ENCODE peak calls at places on chromosomes 5 and 9, in six cellular contexts. One of them, this sample, is unnamed.

GRCh38 chr9:137116027-137116507 is 1.5 kb upstream of the DPP7 start:
- DNase-seq in K562: no peak
- DNase-seq in endothelial cell of umbilical vein: no peak
- DNase-seq in HepG2: no peak
- DNase-seq in GM12878: no peak
- DNase-seq in A549: no peak
- DNase-seq in this sample: no peak

GRCh38 chr5:9263656-9264055 is 282.2 kb downstream of the SEMA5A start:
- DNase-seq in K562: no peak
- DNase-seq in HepG2: no peak
- DNase-seq in endothelial cell of umbilical vein: no peak
- DNase-seq in A549: no peak
- DNase-seq in GM12878: no peak
- DNase-seq in this sample: no peak

GRCh38 chr5:42570946-42571625 is 147.8 kb downstream of the GHR start:
- DNase-seq in endothelial cell of umbilical vein: no peak
- DNase-seq in GM12878: no peak
- DNase-seq in HepG2: no peak
- DNase-seq in K562: no peak
- DNase-seq in A549: no peak
- DNase-seq in this sample: no peak

GRCh38 chr5:91598216-91598615 is 215.1 kb upstream of the ARRDC3 start:
- DNase-seq in A549: no peak
- DNase-seq in K562: no peak
- DNase-seq in GM12878: no peak
- DNase-seq in endothelial cell of umbilical vein: no peak
- DNase-seq in HepG2: no peak
- DNase-seq in this sample: no peak

GRCh38 chr5:174327317-174327864 is 281.9 kb downstream of the NSG2 start:
- DNase-seq in HepG2: peak
- DNase-seq in GM12878: no peak
- DNase-seq in K562: peak
- DNase-seq in endothelial cell of umbilical vein: no peak
- DNase-seq in A549: peak
- DNase-seq in this sample: peak

GRCh38 chr5:107403561-107403960 is 267.2 kb downstream of the EFNA5 start:
- DNase-seq in HepG2: no peak
- DNase-seq in K562: no peak
- DNase-seq in GM12878: no peak
- DNase-seq in A549: no peak
- DNase-seq in endothelial cell of umbilical vein: no peak
- DNase-seq in this sample: no peak

GRCh38 chr9:76586555-76587314 is 127.8 kb downstream of the GCNT1 start:
- DNase-seq in K562: no peak
- DNase-seq in GM12878: no peak
- DNase-seq in HepG2: no peak
- DNase-seq in A549: no peak
- DNase-seq in endothelial cell of umbilical vein: no peak
- DNase-seq in this sample: no peak

GRCh38 chr5:73274870-73275756 is 102.1 kb downstream of the TMEM174 start:
- DNase-seq in GM12878: no peak
- DNase-seq in K562: no peak
- DNase-seq in endothelial cell of umbilical vein: no peak
- DNase-seq in HepG2: no peak
- DNase-seq in A549: no peak
- DNase-seq in this sample: no peak

GRCh38 chr5:36950586-36951457 is 74.3 kb downstream of the NIPBL start:
- DNase-seq in GM12878: no peak
- DNase-seq in A549: no peak
- DNase-seq in HepG2: no peak
- DNase-seq in K562: no peak
- DNase-seq in endothelial cell of umbilical vein: no peak
- DNase-seq in this sample: no peak

GRCh38 chr5:73103885-73104284 is 16.5 kb upstream of the TMEM171 start:
- DNase-seq in GM12878: no peak
- DNase-seq in K562: no peak
- DNase-seq in endothelial cell of umbilical vein: no peak
- DNase-seq in HepG2: no peak
- DNase-seq in A549: no peak
- DNase-seq in this sample: no peak

GRCh38 chr9:137475666-137476065 is 16.5 kb upstream of the NSMF start:
- DNase-seq in HepG2: no peak
- DNase-seq in endothelial cell of umbilical vein: no peak
- DNase-seq in GM12878: no peak
- DNase-seq in A549: no peak
- DNase-seq in K562: no peak
- DNase-seq in this sample: no peak

GRCh38 chr5:13188393-13188792 is 756.1 kb downstream of the DNAH5 start:
- DNase-seq in GM12878: no peak
- DNase-seq in A549: no peak
- DNase-seq in HepG2: no peak
- DNase-seq in K562: no peak
- DNase-seq in endothelial cell of umbilical vein: no peak
- DNase-seq in this sample: no peak

GRCh38 chr5:119373449-119373858 is 17.6 kb downstream of the TNFAIP8 start:
- DNase-seq in K562: no peak
- DNase-seq in A549: no peak
- DNase-seq in endothelial cell of umbilical vein: no peak
- DNase-seq in HepG2: no peak
- DNase-seq in GM12878: peak
- DNase-seq in this sample: no peak

GRCh38 chr5:78979899-78980298 is 5.2 kb downstream of the ARSB start:
- DNase-seq in K562: no peak
- DNase-seq in A549: no peak
- DNase-seq in GM12878: no peak
- DNase-seq in HepG2: no peak
- DNase-seq in endothelial cell of umbilical vein: no peak
- DNase-seq in this sample: peak

GRCh38 chr5:78984020-78984610 is 995 bp downstream of the ARSB start:
- DNase-seq in GM12878: no peak
- DNase-seq in endothelial cell of umbilical vein: peak
- DNase-seq in K562: no peak
- DNase-seq in HepG2: peak
- DNase-seq in A549: no peak
- DNase-seq in this sample: peak

GRCh38 chr5:78983601-78984000 is 1.5 kb downstream of the ARSB start:
- DNase-seq in K562: no peak
- DNase-seq in A549: no peak
- DNase-seq in HepG2: no peak
- DNase-seq in GM12878: no peak
- DNase-seq in endothelial cell of umbilical vein: no peak
- DNase-seq in this sample: no peak

GRCh38 chr5:78975035-78975434 is 10.1 kb downstream of the ARSB start:
- DNase-seq in HepG2: no peak
- DNase-seq in A549: no peak
- DNase-seq in endothelial cell of umbilical vein: no peak
- DNase-seq in GM12878: no peak
- DNase-seq in K562: no peak
- DNase-seq in this sample: no peak

DNA sequence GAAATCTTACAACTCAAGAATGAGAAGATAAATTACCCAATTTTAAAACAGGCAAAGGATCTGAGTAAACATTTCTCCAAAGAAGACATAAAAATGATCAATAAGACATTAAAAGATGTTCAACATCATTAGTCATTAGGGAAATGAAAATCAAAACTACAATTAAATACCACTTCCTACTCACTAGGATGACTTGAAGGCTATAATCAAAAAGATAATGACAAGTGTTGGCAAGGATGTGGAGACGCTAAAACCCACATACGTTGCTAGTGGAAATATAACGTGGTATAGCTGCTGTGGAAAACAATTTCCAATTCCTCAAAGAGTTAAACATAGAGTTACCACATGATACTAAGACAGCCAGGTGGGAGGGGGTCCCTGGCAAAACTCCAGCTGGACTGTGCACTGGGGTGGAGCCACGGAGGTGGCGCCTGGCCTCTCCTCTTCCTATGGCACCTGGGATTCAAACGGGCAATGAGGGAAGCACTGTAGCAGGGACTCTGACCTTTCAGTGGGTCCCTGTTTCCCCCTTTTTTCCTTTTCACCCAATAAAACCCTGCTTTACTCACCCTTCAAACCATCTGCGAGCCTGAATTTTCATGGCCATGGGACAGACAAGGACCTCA is 5.9 kb downstream of the ARSB start:
- DNase-seq in GM12878: no peak
- DNase-seq in endothelial cell of umbilical vein: no peak
- DNase-seq in HepG2: peak
- DNase-seq in K562: no peak
- DNase-seq in A549: no peak
- DNase-seq in this sample: no peak
- TF ChIP-seq MYC in GM12878: no peak
- TF ChIP-seq MYC in endothelial cell of umbilical vein: no peak
- TF ChIP-seq MYC in HepG2: peak
- TF ChIP-seq MYC in K562: no peak
- TF ChIP-seq MYC in A549: no peak
- TF ChIP-seq MYC in this sample: no peak

GRCh38 chr9:106875548-106875947 is 12.6 kb downstream of the ZNF462 start:
- DNase-seq in A549: no peak
- DNase-seq in endothelial cell of umbilical vein: no peak
- DNase-seq in GM12878: no peak
- DNase-seq in K562: no peak
- DNase-seq in HepG2: no peak
- DNase-seq in this sample: no peak
- H3K4me3 ChIP-seq in A549: no peak
- H3K4me3 ChIP-seq in endothelial cell of umbilical vein: no peak
- H3K4me3 ChIP-seq in GM12878: no peak
- H3K4me3 ChIP-seq in K562: no peak
- H3K4me3 ChIP-seq in HepG2: no peak
- H3K4me3 ChIP-seq in this sample: no peak

GRCh38 chr5:170184007-170184687 is 48.6 kb upstream of the C5orf58 start:
- DNase-seq in GM12878: no peak
- DNase-seq in endothelial cell of umbilical vein: peak
- DNase-seq in A549: peak
- DNase-seq in K562: peak
- DNase-seq in HepG2: peak
- DNase-seq in this sample: peak
- TF ChIP-seq MYC in GM12878: no peak
- TF ChIP-seq MYC in endothelial cell of umbilical vein: no peak
- TF ChIP-seq MYC in A549: no peak
- TF ChIP-seq MYC in K562: no peak
- TF ChIP-seq MYC in HepG2: no peak
- TF ChIP-seq MYC in this sample: no peak

DNA sequence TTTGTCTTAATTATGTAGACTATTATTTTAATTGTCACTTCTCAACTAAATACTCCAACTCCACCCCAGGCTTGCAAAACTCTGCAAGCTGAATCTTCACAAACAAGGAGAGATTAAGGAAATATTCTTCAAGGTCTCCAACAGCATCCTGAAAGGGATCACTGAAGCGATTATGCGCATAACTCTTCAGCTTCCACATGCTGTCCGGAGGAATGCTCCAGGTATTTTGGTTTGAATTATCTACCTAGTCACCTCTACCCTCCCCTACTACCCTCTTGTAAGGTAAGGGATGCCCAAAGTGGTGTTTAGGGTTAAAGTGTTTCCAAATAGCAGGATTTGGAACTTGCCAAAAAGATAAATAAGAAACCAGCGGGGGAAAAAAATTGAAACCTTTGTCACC is 11.7 kb downstream of the PTCH1 start:
- DNase-seq in A549: no peak
- DNase-seq in endothelial cell of umbilical vein: no peak
- DNase-seq in K562: no peak
- DNase-seq in HepG2: no peak
- DNase-seq in GM12878: no peak
- DNase-seq in this sample: no peak
- H3K4me3 ChIP-seq in A549: peak
- H3K4me3 ChIP-seq in endothelial cell of umbilical vein: no peak
- H3K4me3 ChIP-seq in K562: peak
- H3K4me3 ChIP-seq in HepG2: peak
- H3K4me3 ChIP-seq in GM12878: peak
- H3K4me3 ChIP-seq in this sample: peak

GRCh38 chr5:61653802-61654580 is 321.9 kb downstream of the ZSWIM6 start:
- DNase-seq in A549: no peak
- DNase-seq in endothelial cell of umbilical vein: no peak
- DNase-seq in HepG2: no peak
- DNase-seq in K562: no peak
- DNase-seq in GM12878: no peak
- DNase-seq in this sample: no peak
- TF ChIP-seq MYC in A549: no peak
- TF ChIP-seq MYC in endothelial cell of umbilical vein: no peak
- TF ChIP-seq MYC in HepG2: no peak
- TF ChIP-seq MYC in K562: no peak
- TF ChIP-seq MYC in GM12878: no peak
- TF ChIP-seq MYC in this sample: no peak

DNA sequence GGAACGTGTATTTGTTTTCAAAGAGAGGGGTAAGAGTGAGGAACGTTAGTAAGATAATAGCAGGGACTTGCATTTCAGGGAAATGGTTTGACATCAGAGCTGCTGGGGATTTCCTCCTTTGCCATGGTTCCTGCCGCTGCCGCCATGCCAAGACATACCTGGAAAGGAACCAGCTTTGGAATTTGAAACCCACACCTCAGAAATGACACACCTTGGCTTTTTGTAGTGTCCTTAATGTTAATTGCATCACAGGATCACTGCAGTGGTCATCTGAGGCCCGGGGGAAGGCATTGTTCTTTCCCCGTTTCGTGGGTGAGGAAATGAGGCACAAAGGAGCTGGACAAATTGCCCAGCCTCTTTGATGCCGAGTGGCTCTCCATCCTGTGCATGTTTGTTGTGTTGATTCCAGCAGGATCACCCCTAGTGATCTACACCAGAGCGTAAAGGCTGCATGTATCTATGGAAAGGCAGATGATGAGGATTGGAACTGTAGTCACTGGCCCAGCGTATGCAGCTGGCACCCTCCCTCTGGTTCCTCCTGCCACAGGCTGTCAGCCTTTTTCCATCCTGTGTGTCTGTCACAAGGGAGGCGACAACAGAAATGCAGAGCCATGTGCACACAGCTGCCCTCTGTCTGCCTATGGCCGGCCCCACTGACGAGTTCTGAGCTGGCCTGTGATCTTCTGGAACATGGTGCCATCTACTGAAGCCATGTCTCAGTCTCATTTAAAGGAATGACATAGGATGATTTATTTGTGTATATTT is 37.8 kb downstream of the SLC46A2 start:
- DNase-seq in HepG2: no peak
- DNase-seq in endothelial cell of umbilical vein: no peak
- DNase-seq in GM12878: no peak
- DNase-seq in A549: no peak
- DNase-seq in K562: no peak
- DNase-seq in this sample: peak
- H3K4me3 ChIP-seq in HepG2: no peak
- H3K4me3 ChIP-seq in endothelial cell of umbilical vein: no peak
- H3K4me3 ChIP-seq in GM12878: no peak
- H3K4me3 ChIP-seq in A549: no peak
- H3K4me3 ChIP-seq in K562: no peak
- H3K4me3 ChIP-seq in this sample: no peak

GRCh38 chr5:1390861-1391600 is 46.1 kb upstream of the CLPTM1L start:
- DNase-seq in A549: no peak
- DNase-seq in K562: no peak
- DNase-seq in endothelial cell of umbilical vein: no peak
- DNase-seq in GM12878: no peak
- DNase-seq in HepG2: no peak
- DNase-seq in this sample: no peak
- TF ChIP-seq MYC in A549: no peak
- TF ChIP-seq MYC in K562: no peak
- TF ChIP-seq MYC in endothelial cell of umbilical vein: no peak
- TF ChIP-seq MYC in GM12878: no peak
- TF ChIP-seq MYC in HepG2: no peak
- TF ChIP-seq MYC in this sample: no peak